ENCODE peak calls at places on chromosomes 7 and 10, in ten cellular contexts. B is right atrium auricular region; I is CD8-positive, alpha-beta memory T cell; G is cardiac muscle cell; P is transverse colon; F is Peyer's patch; K is psoas muscle; U is GM23248; H is right lobe of liver; L is fibroblast of lung. E is an unnamed sample.
A peak's percentile ranks its signal among the peaks of the same experiment; 100 is the strongest.

GRCh38 chr10:19788075-19788686 is 28.1 kb upstream of the PLXDC2 start:
- DNase-seq in I (no peak), L (peak; percentile 44), U (peak; percentile 69), B (no peak), K (no peak), P (peak; percentile 23), G (peak; percentile 63), F (no peak), H (no peak), E (no peak)

GRCh38 chr7:150955519-150956394 is 22.4 kb downstream of the KCNH2 start:
- DNase-seq in H (no peak), I (no peak), F (no peak), U (peak; percentile 33), L (peak; percentile 56), G (peak; percentile 86), K (no peak), B (no peak), P (peak; percentile 60), E (no peak)

GRCh38 chr10:103854687-103855423 is 521 bp downstream of the SH3PXD2A start:
- DNase-seq in G (peak; percentile 70), L (peak; percentile 41), K (peak; percentile 77), H (no peak), I (no peak), P (peak; percentile 46), F (no peak), U (peak; percentile 72), B (no peak), E (no peak)

GRCh38 chr7:38232475-38233366 is 40.7 kb downstream of the TARP start:
- DNase-seq in I (peak; percentile 92), K (peak; percentile 53), P (peak; percentile 52), F (peak; percentile 58), B (no peak), H (no peak), U (no peak), L (peak; percentile 73), G (no peak), E (peak; percentile 70)

GRCh38 chr7:76224695-76225094 is 23.0 kb downstream of the SRRM3 start:
- DNase-seq in F (no peak), P (no peak), I (no peak), G (no peak), B (no peak), K (no peak), H (no peak), L (no peak), U (no peak), E (no peak)

GRCh38 chr10:67978749-67979148 is 94.3 kb downstream of the SIRT1 start:
- DNase-seq in B (no peak), P (no peak), G (no peak), L (peak; percentile 53), U (peak; percentile 37), H (no peak), F (no peak), I (no peak), K (no peak), E (no peak)

GRCh38 chr7:30450123-30450982 is 28.2 kb downstream of the NOD1 start:
- DNase-seq in U (no peak), L (no peak), F (no peak), P (no peak), H (no peak), G (no peak), K (no peak), B (no peak), I (no peak), E (no peak)

GRCh38 chr7:29265208-29265923 is 70.8 kb downstream of the CHN2 start:
- DNase-seq in H (no peak), L (peak; percentile 58), I (no peak), K (no peak), P (no peak), G (no peak), B (no peak), U (peak; percentile 85), F (no peak), E (no peak)

GRCh38 chr7:111864291-111864976 is 302.1 kb upstream of the IMMP2L start:
- DNase-seq in F (no peak), G (no peak), L (peak; percentile 25), H (no peak), U (no peak), P (no peak), I (no peak), K (no peak), B (no peak), E (no peak)

GRCh38 chr10:81875680-81876252 is 772 bp downstream of the NRG3 start:
- DNase-seq in B (no peak), K (no peak), I (no peak), U (no peak), G (no peak), F (no peak), P (no peak), L (no peak), H (no peak), E (no peak)

GRCh38 chr10:127012769-127013152 is 107.5 kb downstream of the DOCK1 start:
- DNase-seq in F (no peak), B (peak; percentile 73), I (no peak), K (peak; percentile 82), P (peak; percentile 92), L (peak; percentile 33), U (peak; percentile 21), H (peak; percentile 90), G (peak; percentile 95), E (no peak)
- H3K27ac ChIP-seq in F (peak overlapping the region; percentile 80), B (peak overlapping the region; percentile 55), I (no peak overlapping the region), K (no peak overlapping the region), P (peak overlapping the region; percentile 86), L (no peak overlapping the region), U (no peak overlapping the region), H (no peak overlapping the region), G (peak overlapping the region; percentile 73), E (no peak overlapping the region)

GRCh38 chr10:113446739-113447138 is 106.1 kb upstream of the HABP2 start:
- DNase-seq in U (no peak), P (no peak), I (no peak), H (no peak), K (no peak), L (no peak), F (no peak), B (no peak), G (no peak), E (no peak)
- H3K4me3 ChIP-seq in U (no peak overlapping the region), P (no peak overlapping the region), I (no peak overlapping the region), H (no peak overlapping the region), K (no peak overlapping the region), L (no peak overlapping the region), F (no peak overlapping the region), B (no peak overlapping the region), G (no peak overlapping the region), E (no peak overlapping the region)

DNA sequence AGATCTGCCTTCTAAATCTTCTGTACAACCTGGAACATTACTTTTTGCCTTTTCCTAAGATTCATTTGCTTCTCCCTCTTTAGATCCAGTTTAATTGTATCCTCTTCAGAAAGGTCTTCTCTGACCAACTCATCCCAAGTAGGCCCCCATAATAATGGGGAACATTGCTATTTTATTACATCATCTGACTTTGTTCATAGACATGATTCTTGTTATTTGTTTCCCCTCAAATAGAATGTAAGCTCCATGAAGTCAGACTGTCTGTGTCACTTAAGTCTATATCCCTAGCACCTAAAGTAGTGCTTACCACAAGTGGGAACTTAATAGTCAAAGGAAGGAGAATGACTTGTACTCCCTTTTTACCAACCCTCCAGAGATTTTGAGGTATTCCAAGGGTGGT is 37.5 kb downstream of the LUC7L2 start:
- DNase-seq in P (no peak), H (no peak), K (no peak), L (no peak), F (no peak), I (no peak), U (no peak), G (no peak), B (no peak), E (no peak)
- H3K36me3 ChIP-seq in P (peaks cover 19% of the 10 kb centered on the region), H (peaks cover 36% of the 10 kb centered on the region), K (no peaks in the 10 kb centered on the region), L (no peaks in the 10 kb centered on the region), F (no peaks in the 10 kb centered on the region), I (peaks cover 3% of the 10 kb centered on the region), U (peaks cover 46% of the 10 kb centered on the region), G (peaks cover 25% of the 10 kb centered on the region), B (peaks cover 11% of the 10 kb centered on the region), E (peaks cover 29% of the 10 kb centered on the region)

GRCh38 chr7:156610601-156611000 is 30.0 kb upstream of the RNF32 start:
- DNase-seq in F (no peak), B (no peak), K (no peak), U (no peak), H (no peak), I (no peak), L (no peak), P (no peak), G (no peak), E (no peak)
- H3K27ac ChIP-seq in F (no peak overlapping the region), B (no peak overlapping the region), K (no peak overlapping the region), U (no peak overlapping the region), H (peak overlapping the region; percentile 20), I (no peak overlapping the region), L (no peak overlapping the region), P (no peak overlapping the region), G (no peak overlapping the region), E (no peak overlapping the region)

GRCh38 chr10:32955790-32956189 is 2.2 kb downstream of the ITGB1 start:
- DNase-seq in U (no peak), P (no peak), F (no peak), K (no peak), I (no peak), L (no peak), G (no peak), H (no peak), B (no peak), E (no peak)

GRCh38 chr10:32954080-32954479 is 4.0 kb downstream of the ITGB1 start:
- DNase-seq in F (no peak), U (no peak), G (no peak), L (no peak), I (no peak), K (no peak), B (no peak), H (no peak), P (no peak), E (no peak)

GRCh38 chr10:32956365-32957197 is 1.4 kb downstream of the ITGB1 start:
- DNase-seq in B (no peak), H (no peak), K (no peak), P (no peak), L (no peak), G (no peak), F (no peak), U (no peak), I (no peak), E (no peak)

GRCh38 chr10:32954545-32955298 is 3.3 kb downstream of the ITGB1 start:
- DNase-seq in L (no peak), G (no peak), U (no peak), B (no peak), F (no peak), I (no peak), P (no peak), K (no peak), H (no peak), E (no peak)

DNA sequence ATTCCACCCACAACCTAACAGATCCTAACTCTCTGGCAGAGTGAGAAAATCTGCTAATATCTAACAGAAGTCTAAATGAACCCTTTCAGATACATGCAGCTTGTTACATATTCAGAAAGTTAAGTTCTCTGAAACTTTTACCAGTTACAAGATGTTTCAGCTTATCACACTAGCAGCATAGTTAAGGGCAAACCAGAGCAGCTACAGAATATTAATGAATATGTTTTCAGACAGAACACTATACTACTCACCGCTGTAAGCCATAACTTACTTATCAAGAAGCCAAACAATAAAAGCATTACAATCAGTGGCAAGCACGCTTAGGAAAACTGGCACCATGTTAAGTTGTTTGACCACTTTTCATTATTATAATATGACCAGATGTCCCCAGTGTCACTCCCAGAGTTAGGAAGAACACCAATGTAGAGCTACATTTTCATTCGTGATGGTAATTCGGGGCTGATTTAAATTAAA is 2.7 kb downstream of the ITGB1 start:
- DNase-seq in L (no peak), G (no peak), F (no peak), P (no peak), B (no peak), U (no peak), K (no peak), H (no peak), I (no peak), E (no peak)
- H3K4me3 ChIP-seq in L (peak overlapping the region; percentile 77), G (peak overlapping the region; percentile 7), F (peak overlapping the region; percentile 96), P (no peak overlapping the region), B (peak overlapping the region; percentile 17), U (peak overlapping the region; percentile 84), K (peak overlapping the region; percentile 95), H (peak overlapping the region; percentile 93), I (peak overlapping the region; percentile 37), E (peak overlapping the region; percentile 93)